ENCODE peak calls at places on chromosomes 4 and X, in five cellular contexts. A is hepatocyte, F is SK-N-SH, S is OCI-LY7, Y is HCT116. O is an unnamed sample.

GRCh38 chr4:113094802-113095201 is 45.3 kb downstream of the ANK2 start:
- DNase-seq in Y (peak; percentile 19), F (peak; percentile 37), A (peak; percentile 39), S (peak; percentile 4), O (peak; percentile 30)

GRCh38 chr4:67452100-67452887 is 93.0 kb downstream of the CENPC start:
- DNase-seq in F (no peak), A (no peak), Y (no peak), S (no peak), O (no peak)

GRCh38 chrX:49610718-49611310 is 12.0 kb downstream of the GAGE1 start:
- DNase-seq in S (no peak), Y (no peak), F (no peak), A (peak; percentile 43), O (no peak)

GRCh38 chr4:80206541-80207171 is 9.4 kb downstream of the PRDM8 start:
- DNase-seq in A (no peak), S (no peak), F (no peak), Y (no peak), O (no peak)

GRCh38 chr4:77074961-77075855 is 581 bp downstream of the CCNI start:
- DNase-seq in F (peak; percentile 76), A (peak; percentile 78), Y (no peak), S (peak; percentile 88), O (peak; percentile 49)

GRCh38 chrX:39564751-39565150 is 533.0 kb downstream of the BCOR start:
- DNase-seq in S (no peak), F (no peak), A (no peak), Y (no peak), O (no peak)

GRCh38 chr4:72613959-72614358 is 44.9 kb upstream of the ADAMTS3 start:
- DNase-seq in A (no peak), Y (no peak), F (no peak), S (no peak), O (no peak)

GRCh38 chr4:3305610-3306371 is 13.0 kb downstream of the RGS12 start:
- DNase-seq in S (peak; percentile 59), F (no peak), A (no peak), Y (no peak), O (no peak)

GRCh38 chrX:150768580-150769190 is 75.5 kb downstream of the MTMR1 start:
- DNase-seq in S (no peak), F (no peak), A (no peak), Y (no peak), O (no peak)

GRCh38 chr4:113950207-113950606 is 29.2 kb downstream of the ARSJ start:
- DNase-seq in A (no peak), Y (no peak), S (no peak), F (no peak), O (no peak)

GRCh38 chr4:2469192-2469984 is 482 bp downstream of the RNF4 start:
- DNase-seq in Y (no peak), A (peak; percentile 66), S (peak; percentile 86), F (peak; percentile 72), O (peak; percentile 30)

GRCh38 chrX:153592966-153593688 is 5.8 kb downstream of the CCNQ start:
- DNase-seq in S (no peak), A (no peak), Y (no peak), F (peak; percentile 83), O (no peak)

GRCh38 chr4:146175541-146176453 is at the start of gene LSM6:
- DNase-seq in A (peak; percentile 90), S (peak; percentile 86), F (peak; percentile 87), Y (peak; percentile 67), O (peak; percentile 87)

GRCh38 chr4:42104521-42104920 is 47.9 kb downstream of the BEND4 start:
- DNase-seq in F (no peak), S (no peak), Y (no peak), A (no peak), O (peak; percentile 27)

GRCh38 chrX:1359477-1359873 is 22.9 kb downstream of the IL3RA start:
- DNase-seq in Y (no peak), S (no peak), F (no peak), A (no peak), O (no peak)
- H3K36me3 ChIP-seq in Y (no peaks in the 10 kb centered on the region), S (no peaks in the 10 kb centered on the region), F (no peaks in the 10 kb centered on the region), A (no peaks in the 10 kb centered on the region), O (no peaks in the 10 kb centered on the region)

DNA sequence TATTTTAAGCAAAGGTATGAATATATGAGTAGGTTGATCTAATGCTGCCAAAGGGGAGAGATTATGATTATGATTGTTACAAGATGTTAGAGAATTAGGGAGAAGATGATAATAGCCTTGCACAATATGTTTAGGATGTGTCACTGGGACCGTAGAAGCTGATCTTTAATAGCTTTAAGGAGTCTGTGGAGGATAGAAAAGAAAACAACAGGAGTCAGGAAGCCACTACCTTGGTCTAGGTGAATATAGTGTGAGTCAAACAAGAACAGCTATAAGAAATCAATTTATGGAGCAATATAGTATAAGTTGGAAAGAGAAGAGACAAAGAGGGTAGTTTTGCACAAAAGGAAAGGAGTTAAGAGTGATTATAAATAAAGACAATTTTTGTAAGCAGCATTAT is 232.7 kb downstream of the FSTL5 start:
- DNase-seq in A (no peak), S (no peak), F (no peak), Y (no peak), O (peak; percentile 23)
- TF ChIP-seq EZH2phosphoT487 in A (no peak), S (no peak), F (no peak), Y (no peak), O (no peak)

GRCh38 chr4:78596111-78596742 is 44.7 kb downstream of the ANXA3 start:
- DNase-seq in S (no peak), Y (no peak), A (peak; percentile 16), F (no peak), O (no peak)
- H3K36me3 ChIP-seq in S (no peaks in the 10 kb centered on the region), Y (peaks cover 6% of the 10 kb centered on the region), A (no peaks in the 10 kb centered on the region), F (no peaks in the 10 kb centered on the region), O (peaks cover 24% of the 10 kb centered on the region)

GRCh38 chr4:13700196-13701140 is 72.9 kb upstream of the BOD1L1 start:
- DNase-seq in F (no peak), Y (no peak), A (no peak), S (no peak), O (peak; percentile 92)
- TF ChIP-seq EZH2phosphoT487 in F (no peak), Y (no peak), A (no peak), S (no peak), O (no peak)